ENCODE peak calls at places on chromosomes 16 and 17, in four cellular contexts. One of them, this sample, is unnamed.

GRCh38 chr17:59367657-59368045 is 36.2 kb downstream of the YPEL2 start:
- DNase-seq in body of pancreas: peak; percentile 27
- DNase-seq in C1 segment of cervical spinal cord: no peak
- DNase-seq in transverse colon: no peak
- DNase-seq in this sample: no peak

GRCh38 chr16:77896357-77896972 is 108.1 kb downstream of the VAT1L start:
- DNase-seq in body of pancreas: no peak
- DNase-seq in C1 segment of cervical spinal cord: no peak
- DNase-seq in transverse colon: no peak
- DNase-seq in this sample: peak; percentile 12

GRCh38 chr17:44438634-44439033 is 49.2 kb upstream of the ITGA2B start:
- DNase-seq in body of pancreas: no peak
- DNase-seq in C1 segment of cervical spinal cord: no peak
- DNase-seq in transverse colon: peak; percentile 18
- DNase-seq in this sample: no peak

GRCh38 chr17:82350182-82351030 is 8.6 kb upstream of the TEX19 start:
- DNase-seq in body of pancreas: no peak
- DNase-seq in C1 segment of cervical spinal cord: no peak
- DNase-seq in transverse colon: peak; percentile 58
- DNase-seq in this sample: no peak

GRCh38 chr17:7750321-7750821 is 32.8 kb downstream of the DNAH2 start:
- DNase-seq in body of pancreas: no peak
- DNase-seq in C1 segment of cervical spinal cord: no peak
- DNase-seq in transverse colon: no peak
- DNase-seq in this sample: no peak

GRCh38 chr17:79188048-79188447 is 113.4 kb downstream of the ENGASE start:
- DNase-seq in body of pancreas: peak; percentile 38
- DNase-seq in C1 segment of cervical spinal cord: no peak
- DNase-seq in transverse colon: no peak
- DNase-seq in this sample: peak; percentile 43

GRCh38 chr17:73365203-73365933 is 53.6 kb upstream of the CDC42EP4 start:
- DNase-seq in body of pancreas: no peak
- DNase-seq in C1 segment of cervical spinal cord: no peak
- DNase-seq in transverse colon: no peak
- DNase-seq in this sample: no peak

GRCh38 chr17:9557356-9557755 is 18.3 kb downstream of the STX8 start:
- DNase-seq in body of pancreas: no peak
- DNase-seq in C1 segment of cervical spinal cord: no peak
- DNase-seq in transverse colon: no peak
- DNase-seq in this sample: no peak

GRCh38 chr16:49634235-49635008 is 221.5 kb downstream of the ZNF423 start:
- DNase-seq in body of pancreas: no peak
- DNase-seq in C1 segment of cervical spinal cord: no peak
- DNase-seq in transverse colon: no peak
- DNase-seq in this sample: no peak

GRCh38 chr16:84608281-84608680 is 9.6 kb downstream of the COTL1 start:
- DNase-seq in body of pancreas: no peak
- DNase-seq in C1 segment of cervical spinal cord: no peak
- DNase-seq in transverse colon: no peak
- DNase-seq in this sample: no peak

GRCh38 chr16:9797306-9797705 is 384.9 kb downstream of the GRIN2A start:
- DNase-seq in body of pancreas: no peak
- DNase-seq in C1 segment of cervical spinal cord: no peak
- DNase-seq in transverse colon: no peak
- DNase-seq in this sample: no peak

GRCh38 chr17:31216053-31216751 is 80.8 kb downstream of the OMG start:
- DNase-seq in body of pancreas: no peak
- DNase-seq in C1 segment of cervical spinal cord: no peak
- DNase-seq in transverse colon: no peak
- DNase-seq in this sample: peak; percentile 58

GRCh38 chr17:17387461-17388362 is 84.5 kb downstream of the NT5M start:
- DNase-seq in body of pancreas: peak; percentile 81
- DNase-seq in C1 segment of cervical spinal cord: no peak
- DNase-seq in transverse colon: peak; percentile 77
- DNase-seq in this sample: no peak